ENCODE peak calls at places on chromosomes 13 and 19, in eight cellular contexts. One of them, this sample, is unnamed.

GRCh38 chr13:110913322-110913721 is 1.5 kb downstream of the ANKRD10 start:
- DNase-seq in spleen: no peak
- DNase-seq in breast epithelium: no peak
- DNase-seq in upper lobe of left lung: no peak
- DNase-seq in GM12878: no peak
- DNase-seq in stomach: peak; percentile 33
- DNase-seq in vagina: no peak
- DNase-seq in sigmoid colon: no peak
- DNase-seq in this sample: peak; percentile 76

GRCh38 chr13:68608147-68608546 is 1378.0 kb upstream of the PCDH9 start:
- DNase-seq in spleen: no peak
- DNase-seq in breast epithelium: no peak
- DNase-seq in upper lobe of left lung: no peak
- DNase-seq in GM12878: no peak
- DNase-seq in stomach: no peak
- DNase-seq in vagina: no peak
- DNase-seq in sigmoid colon: no peak
- DNase-seq in this sample: no peak

GRCh38 chr13:113856716-113857065 is 7.2 kb downstream of the GAS6 start:
- DNase-seq in spleen: no peak
- DNase-seq in breast epithelium: peak; percentile 51
- DNase-seq in upper lobe of left lung: peak; percentile 49
- DNase-seq in GM12878: no peak
- DNase-seq in stomach: peak; percentile 57
- DNase-seq in vagina: no peak
- DNase-seq in sigmoid colon: no peak
- DNase-seq in this sample: peak; percentile 55

GRCh38 chr13:85347251-85347650 is 452.0 kb downstream of the SLITRK6 start:
- DNase-seq in spleen: no peak
- DNase-seq in breast epithelium: no peak
- DNase-seq in upper lobe of left lung: no peak
- DNase-seq in GM12878: no peak
- DNase-seq in stomach: no peak
- DNase-seq in vagina: no peak
- DNase-seq in sigmoid colon: no peak
- DNase-seq in this sample: no peak

GRCh38 chr13:94454906-94455305 is 24.6 kb downstream of the DCT start:
- DNase-seq in spleen: no peak
- DNase-seq in breast epithelium: no peak
- DNase-seq in upper lobe of left lung: no peak
- DNase-seq in GM12878: no peak
- DNase-seq in stomach: no peak
- DNase-seq in vagina: no peak
- DNase-seq in sigmoid colon: no peak
- DNase-seq in this sample: no peak

GRCh38 chr13:109381546-109382180 is 404.7 kb downstream of the IRS2 start:
- DNase-seq in spleen: no peak
- DNase-seq in breast epithelium: no peak
- DNase-seq in upper lobe of left lung: no peak
- DNase-seq in GM12878: no peak
- DNase-seq in stomach: no peak
- DNase-seq in vagina: no peak
- DNase-seq in sigmoid colon: no peak
- DNase-seq in this sample: no peak

GRCh38 chr13:52827839-52828238 is 20.6 kb downstream of the PCDH8 start:
- DNase-seq in spleen: no peak
- DNase-seq in breast epithelium: no peak
- DNase-seq in upper lobe of left lung: peak; percentile 33
- DNase-seq in GM12878: no peak
- DNase-seq in stomach: no peak
- DNase-seq in vagina: no peak
- DNase-seq in sigmoid colon: no peak
- DNase-seq in this sample: no peak

GRCh38 chr19:31378404-31378803 is 29.2 kb upstream of the TSHZ3 start:
- DNase-seq in spleen: no peak
- DNase-seq in breast epithelium: no peak
- DNase-seq in upper lobe of left lung: no peak
- DNase-seq in GM12878: no peak
- DNase-seq in stomach: no peak
- DNase-seq in vagina: no peak
- DNase-seq in sigmoid colon: no peak
- DNase-seq in this sample: peak; percentile 15

GRCh38 chr19:9381367-9381785 is 18.6 kb downstream of the ZNF177 start:
- DNase-seq in spleen: no peak
- DNase-seq in breast epithelium: no peak
- DNase-seq in upper lobe of left lung: no peak
- DNase-seq in GM12878: no peak
- DNase-seq in stomach: no peak
- DNase-seq in vagina: no peak
- DNase-seq in sigmoid colon: no peak
- DNase-seq in this sample: no peak

GRCh38 chr13:73235385-73235784 is 176.6 kb downstream of the KLF5 start:
- DNase-seq in spleen: no peak
- DNase-seq in breast epithelium: peak; percentile 55
- DNase-seq in upper lobe of left lung: peak; percentile 60
- DNase-seq in GM12878: no peak
- DNase-seq in stomach: no peak
- DNase-seq in vagina: no peak
- DNase-seq in sigmoid colon: no peak
- DNase-seq in this sample: no peak

GRCh38 chr19:41701401-41702075 is 6.9 kb upstream of the CEACAM5 start:
- DNase-seq in spleen: peak; percentile 51
- DNase-seq in breast epithelium: no peak
- DNase-seq in upper lobe of left lung: no peak
- DNase-seq in GM12878: no peak
- DNase-seq in stomach: peak; percentile 31
- DNase-seq in vagina: peak; percentile 89
- DNase-seq in sigmoid colon: peak; percentile 52
- DNase-seq in this sample: peak; percentile 70

GRCh38 chr13:81394605-81395004 is 1053.7 kb upstream of the SPRY2 start:
- DNase-seq in spleen: no peak
- DNase-seq in breast epithelium: no peak
- DNase-seq in upper lobe of left lung: no peak
- DNase-seq in GM12878: no peak
- DNase-seq in stomach: no peak
- DNase-seq in vagina: no peak
- DNase-seq in sigmoid colon: no peak
- DNase-seq in this sample: no peak

GRCh38 chr13:49241296-49241695 is 6.4 kb upstream of the CDADC1 start:
- DNase-seq in spleen: no peak
- DNase-seq in breast epithelium: no peak
- DNase-seq in upper lobe of left lung: no peak
- DNase-seq in GM12878: no peak
- DNase-seq in stomach: no peak
- DNase-seq in vagina: no peak
- DNase-seq in sigmoid colon: no peak
- DNase-seq in this sample: no peak

GRCh38 chr19:49502866-49503581 is 6.8 kb downstream of the RPS11 start:
- DNase-seq in spleen: no peak
- DNase-seq in breast epithelium: no peak
- DNase-seq in upper lobe of left lung: no peak
- DNase-seq in GM12878: no peak
- DNase-seq in stomach: peak; percentile 51
- DNase-seq in vagina: no peak
- DNase-seq in sigmoid colon: no peak
- DNase-seq in this sample: peak; percentile 43

GRCh38 chr13:81927347-81927746 is 1586.4 kb upstream of the SPRY2 start:
- DNase-seq in spleen: no peak
- DNase-seq in breast epithelium: no peak
- DNase-seq in upper lobe of left lung: no peak
- DNase-seq in GM12878: no peak
- DNase-seq in stomach: no peak
- DNase-seq in vagina: no peak
- DNase-seq in sigmoid colon: no peak
- DNase-seq in this sample: no peak

GRCh38 chr13:99871249-99871898 is 100.2 kb downstream of the ZIC5 start:
- DNase-seq in spleen: no peak
- DNase-seq in breast epithelium: no peak
- DNase-seq in upper lobe of left lung: no peak
- DNase-seq in GM12878: no peak
- DNase-seq in stomach: no peak
- DNase-seq in vagina: no peak
- DNase-seq in sigmoid colon: no peak
- DNase-seq in this sample: no peak

GRCh38 chr13:27783111-27783510 is 9.2 kb upstream of the GSX1 start:
- DNase-seq in spleen: no peak
- DNase-seq in breast epithelium: no peak
- DNase-seq in upper lobe of left lung: no peak
- DNase-seq in GM12878: no peak
- DNase-seq in stomach: no peak
- DNase-seq in vagina: no peak
- DNase-seq in sigmoid colon: no peak
- DNase-seq in this sample: no peak

GRCh38 chr13:103795892-103796478 is 729.8 kb upstream of the SLC10A2 start:
- DNase-seq in spleen: no peak
- DNase-seq in breast epithelium: no peak
- DNase-seq in upper lobe of left lung: no peak
- DNase-seq in GM12878: no peak
- DNase-seq in stomach: no peak
- DNase-seq in vagina: no peak
- DNase-seq in sigmoid colon: no peak
- DNase-seq in this sample: no peak

GRCh38 chr13:114067886-114068722 is 64.3 kb downstream of the RASA3 start:
- DNase-seq in spleen: no peak
- DNase-seq in breast epithelium: no peak
- DNase-seq in upper lobe of left lung: no peak
- DNase-seq in GM12878: no peak
- DNase-seq in stomach: no peak
- DNase-seq in vagina: no peak
- DNase-seq in sigmoid colon: peak; percentile 61
- DNase-seq in this sample: peak; percentile 72

GRCh38 chr13:67880916-67881315 is 650.8 kb upstream of the PCDH9 start:
- DNase-seq in spleen: no peak
- DNase-seq in breast epithelium: no peak
- DNase-seq in upper lobe of left lung: no peak
- DNase-seq in GM12878: no peak
- DNase-seq in stomach: no peak
- DNase-seq in vagina: no peak
- DNase-seq in sigmoid colon: no peak
- DNase-seq in this sample: no peak

DNA sequence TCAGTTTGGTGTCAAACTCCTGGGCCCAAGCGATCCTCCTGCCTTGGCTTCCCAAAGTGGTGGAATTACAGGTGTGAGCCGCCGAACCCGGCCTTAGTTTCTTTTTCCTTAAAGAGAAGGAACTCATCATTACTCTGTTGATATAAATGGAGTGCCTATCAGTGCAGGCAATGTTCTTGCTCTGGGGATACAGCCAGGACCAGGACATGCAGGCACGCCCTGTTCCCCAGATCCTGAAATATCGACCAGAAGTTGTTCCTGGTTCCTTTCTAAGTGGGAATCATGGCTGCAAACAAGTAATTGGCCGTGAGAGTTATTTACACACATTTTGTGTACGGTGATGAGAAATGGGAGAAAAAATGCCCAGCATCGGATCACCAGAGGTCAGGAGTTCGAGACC is 8.4 kb downstream of the DNM2 start:
- DNase-seq in spleen: no peak
- DNase-seq in breast epithelium: no peak
- DNase-seq in upper lobe of left lung: no peak
- DNase-seq in GM12878: no peak
- DNase-seq in stomach: peak; percentile 55
- DNase-seq in vagina: no peak
- DNase-seq in sigmoid colon: no peak
- DNase-seq in this sample: no peak
- TF ChIP-seq POLR2AphosphoS5 in spleen: no peak
- TF ChIP-seq POLR2AphosphoS5 in breast epithelium: no peak
- TF ChIP-seq POLR2AphosphoS5 in upper lobe of left lung: no peak
- TF ChIP-seq POLR2AphosphoS5 in GM12878: no peak
- TF ChIP-seq POLR2AphosphoS5 in stomach: peak; percentile 18
- TF ChIP-seq POLR2AphosphoS5 in vagina: no peak
- TF ChIP-seq POLR2AphosphoS5 in sigmoid colon: no peak
- TF ChIP-seq POLR2AphosphoS5 in this sample: no peak

DNA sequence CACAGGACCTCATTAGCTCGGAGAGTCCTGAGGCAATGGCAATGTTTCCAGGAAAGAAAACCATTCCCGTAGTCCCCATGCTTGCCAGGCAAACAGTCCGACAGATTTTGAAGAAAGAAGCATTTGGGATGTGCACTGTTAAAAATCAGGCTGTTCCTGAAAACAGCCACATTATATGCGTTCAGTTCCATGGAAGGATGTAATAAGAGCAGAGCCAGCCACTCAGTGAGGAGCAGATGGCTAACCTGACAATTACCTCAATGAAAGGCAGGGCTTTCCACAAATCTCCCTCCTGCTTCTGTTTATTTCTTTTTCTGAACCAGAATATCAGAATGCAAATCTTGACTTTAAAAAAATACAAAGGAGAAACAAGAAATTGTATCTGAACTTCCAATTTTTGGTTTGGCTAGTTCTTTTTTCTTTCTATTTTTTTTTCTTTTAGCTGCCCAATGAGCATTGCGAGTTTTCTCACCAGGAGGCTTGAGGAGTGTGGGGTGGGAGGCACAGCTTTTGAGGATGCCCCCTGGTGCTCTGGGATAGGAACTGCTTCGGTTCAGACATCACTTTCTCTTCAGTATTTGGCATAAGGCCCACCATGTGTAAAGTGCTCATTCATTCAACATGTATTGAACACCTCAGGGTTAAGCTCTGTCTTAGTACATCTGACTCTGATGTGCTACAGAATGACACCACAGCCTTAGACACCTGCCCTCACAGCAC is 124.2 kb downstream of the TBC1D4 start:
- DNase-seq in spleen: no peak
- DNase-seq in breast epithelium: no peak
- DNase-seq in upper lobe of left lung: no peak
- DNase-seq in GM12878: no peak
- DNase-seq in stomach: no peak
- DNase-seq in vagina: no peak
- DNase-seq in sigmoid colon: no peak
- DNase-seq in this sample: no peak
- H3K4me1 ChIP-seq in spleen: no peaks in the 10 kb centered on the region
- H3K4me1 ChIP-seq in breast epithelium: no peaks in the 10 kb centered on the region
- H3K4me1 ChIP-seq in upper lobe of left lung: no peaks in the 10 kb centered on the region
- H3K4me1 ChIP-seq in GM12878: no peaks in the 10 kb centered on the region
- H3K4me1 ChIP-seq in stomach: no peaks in the 10 kb centered on the region
- H3K4me1 ChIP-seq in vagina: no peaks in the 10 kb centered on the region
- H3K4me1 ChIP-seq in sigmoid colon: peaks cover 5% of the 10 kb centered on the region
- H3K4me1 ChIP-seq in this sample: no peaks in the 10 kb centered on the region

GRCh38 chr19:36059180-36059910 is 4.6 kb downstream of the WDR62 start:
- DNase-seq in spleen: no peak
- DNase-seq in breast epithelium: no peak
- DNase-seq in upper lobe of left lung: no peak
- DNase-seq in GM12878: no peak
- DNase-seq in stomach: no peak
- DNase-seq in vagina: no peak
- DNase-seq in sigmoid colon: no peak
- DNase-seq in this sample: no peak
- H3K27ac ChIP-seq in spleen: no peak overlapping the region
- H3K27ac ChIP-seq in breast epithelium: no peak overlapping the region
- H3K27ac ChIP-seq in upper lobe of left lung: no peak overlapping the region
- H3K27ac ChIP-seq in GM12878: no peak overlapping the region
- H3K27ac ChIP-seq in stomach: no peak overlapping the region
- H3K27ac ChIP-seq in vagina: no peak overlapping the region
- H3K27ac ChIP-seq in sigmoid colon: no peak overlapping the region
- H3K27ac ChIP-seq in this sample: no peak overlapping the region

DNA sequence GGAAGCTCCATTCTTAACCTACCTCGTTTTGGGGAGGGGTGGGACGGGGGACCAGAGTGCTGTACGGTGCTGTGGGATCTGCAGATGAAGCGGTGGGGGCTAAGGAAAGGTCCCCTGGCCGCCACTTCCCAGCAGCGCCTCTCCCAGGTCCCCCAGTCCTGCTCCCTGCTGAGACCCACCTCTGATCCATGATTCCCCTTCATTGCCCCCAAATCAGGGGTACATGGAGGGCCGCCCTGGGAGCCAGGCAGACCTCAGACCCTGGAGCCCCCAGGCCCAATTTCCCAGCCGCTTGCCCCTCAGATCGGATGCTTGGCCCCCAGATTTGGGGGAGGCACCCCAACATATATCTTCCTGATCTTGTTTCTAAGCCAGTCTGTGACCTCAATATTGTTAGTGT is 3.8 kb upstream of the FAM98C start:
- DNase-seq in spleen: no peak
- DNase-seq in breast epithelium: no peak
- DNase-seq in upper lobe of left lung: no peak
- DNase-seq in GM12878: no peak
- DNase-seq in stomach: no peak
- DNase-seq in vagina: no peak
- DNase-seq in sigmoid colon: no peak
- DNase-seq in this sample: no peak
- TF ChIP-seq POLR2AphosphoS5 in spleen: no peak
- TF ChIP-seq POLR2AphosphoS5 in breast epithelium: no peak
- TF ChIP-seq POLR2AphosphoS5 in upper lobe of left lung: no peak
- TF ChIP-seq POLR2AphosphoS5 in GM12878: no peak
- TF ChIP-seq POLR2AphosphoS5 in stomach: no peak
- TF ChIP-seq POLR2AphosphoS5 in vagina: no peak
- TF ChIP-seq POLR2AphosphoS5 in sigmoid colon: no peak
- TF ChIP-seq POLR2AphosphoS5 in this sample: no peak